ENCODE peak calls at places on chromosomes 13 and 19, in five cellular contexts. C is T-helper 9 cell; P is HFF-Myc; B is stromal cell of bone marrow; J is CD4-positive, CD25-positive, alpha-beta regulatory T cell. V is an unnamed sample.

GRCh38 chr13:94345374-94346195 is 133.9 kb downstream of the DCT start:
- DNase-seq in C (no peak), B (no peak), P (peak; percentile 63), J (peak; percentile 57), V (no peak)

GRCh38 chr13:59038824-59039223 is 1124.9 kb downstream of the DIAPH3 start:
- DNase-seq in C (no peak), J (no peak), B (peak; percentile 13), P (no peak), V (no peak)

GRCh38 chr13:47945738-47946137 is 55.3 kb downstream of the SUCLA2 start:
- DNase-seq in C (no peak), P (no peak), J (no peak), B (no peak), V (no peak)

GRCh38 chr13:101416181-101417042 is at the start of gene NALCN:
- DNase-seq in J (no peak), B (no peak), P (no peak), C (no peak), V (no peak)

GRCh38 chr19:17512574-17512939 is 1.1 kb downstream of the PGLS start:
- DNase-seq in C (no peak), B (no peak), P (no peak), J (no peak), V (no peak)

GRCh38 chr13:75481176-75482069 is 546 bp downstream of the TBC1D4 start:
- DNase-seq in P (no peak), B (no peak), J (peak; percentile 15), C (peak; percentile 6), V (no peak)

GRCh38 chr13:35797244-35797643 is 320.8 kb upstream of the MAB21L1 start:
- DNase-seq in B (no peak), C (no peak), P (no peak), J (no peak), V (no peak)

GRCh38 chr13:41059896-41060722 is 1.2 kb upstream of the WBP4 start:
- DNase-seq in B (peak; percentile 77), J (no peak), C (peak; percentile 57), P (peak; percentile 59), V (peak; percentile 62)

GRCh38 chr13:57569981-57570380 is 61.6 kb upstream of the PCDH17 start:
- DNase-seq in J (no peak), B (no peak), C (no peak), P (no peak), V (no peak)

GRCh38 chr13:109226631-109227030 is 559.8 kb downstream of the IRS2 start:
- DNase-seq in P (no peak), B (no peak), J (no peak), C (no peak), V (no peak)

GRCh38 chr19:54294539-54294938 is 13.6 kb upstream of the LILRB2 start:
- DNase-seq in C (no peak), P (no peak), J (no peak), B (no peak), V (no peak)

GRCh38 chr13:41502676-41503075 is 45.3 kb downstream of the RGCC start:
- DNase-seq in B (no peak), P (no peak), J (peak; percentile 49), C (no peak), V (no peak)

GRCh38 chr13:22311734-22312404 is 641.0 kb downstream of the FGF9 start:
- DNase-seq in J (no peak), C (no peak), B (no peak), P (no peak), V (no peak)

GRCh38 chr13:49279885-49280284 is 32.2 kb downstream of the CDADC1 start:
- DNase-seq in P (no peak), B (no peak), J (no peak), C (no peak), V (no peak)

GRCh38 chr19:4430760-4431159 is 26.8 kb downstream of the UBXN6 start:
- DNase-seq in B (no peak), P (no peak), C (no peak), J (no peak), V (no peak)

GRCh38 chr19:45211751-45212381 is 33.3 kb downstream of the BLOC1S3 start:
- DNase-seq in P (no peak), B (no peak), C (no peak), J (no peak), V (no peak)

GRCh38 chr13:21677075-21677628 is 6.3 kb downstream of the FGF9 start:
- DNase-seq in B (no peak), C (no peak), J (no peak), P (no peak), V (no peak)

GRCh38 chr13:80448725-80449124 is 107.8 kb upstream of the SPRY2 start:
- DNase-seq in P (no peak), J (no peak), C (no peak), B (no peak), V (no peak)